ENCODE peak calls at places on chromosomes 12 and 14, in ten cellular contexts. R, K, D, M, U, T, C, X, J and O are unnamed samples.
A peak's percentile ranks its signal among the peaks of the same experiment; 100 is the strongest.

GRCh38 chr12:97659117-97659880 is 196.7 kb downstream of the RMST start:
- DNase-seq in C (no peak), K (no peak), J (no peak), R (no peak), X (no peak), T (no peak), M (no peak), U (no peak), D (no peak), O (no peak)

GRCh38 chr14:56632192-56632591 is 52.6 kb downstream of the TMEM260 start:
- DNase-seq in J (no peak), R (no peak), M (no peak), C (no peak), D (no peak), T (no peak), K (no peak), U (no peak), X (no peak), O (no peak)

GRCh38 chr12:89821901-89822300 is 113.3 kb upstream of the ATP2B1 start:
- DNase-seq in U (no peak), R (no peak), K (no peak), C (no peak), J (no peak), D (no peak), T (no peak), M (no peak), X (no peak), O (no peak)

GRCh38 chr12:60148109-60148508 is 552.3 kb downstream of the SLC16A7 start:
- DNase-seq in C (no peak), U (peak; percentile 7), J (no peak), K (no peak), M (no peak), D (no peak), R (no peak), T (no peak), X (no peak), O (no peak)

GRCh38 chr14:73427516-73428264 is 30.7 kb downstream of the NUMB start:
- DNase-seq in X (no peak), T (no peak), U (no peak), D (no peak), R (no peak), M (no peak), C (no peak), K (no peak), J (no peak), O (peak; percentile 29)

GRCh38 chr14:102955636-102956035 is 33.2 kb downstream of the AMN start:
- DNase-seq in C (no peak), T (no peak), K (no peak), J (no peak), U (no peak), M (no peak), D (no peak), X (no peak), R (no peak), O (no peak)

GRCh38 chr12:115749485-115749884 is 528.0 kb downstream of the MED13L start:
- DNase-seq in K (no peak), X (no peak), U (no peak), D (no peak), J (no peak), R (no peak), T (no peak), M (no peak), C (no peak), O (no peak)

GRCh38 chr14:61730756-61731373 is 31.4 kb upstream of the SNAPC1 start:
- DNase-seq in K (no peak), J (no peak), T (no peak), X (no peak), M (no peak), U (no peak), R (no peak), C (no peak), D (no peak), O (no peak)

GRCh38 chr14:101737414-101738367 is 23.8 kb upstream of the PPP2R5C start:
- DNase-seq in U (no peak), T (no peak), K (no peak), M (no peak), R (no peak), C (no peak), J (no peak), X (no peak), D (peak; percentile 8), O (no peak)

GRCh38 chr14:60332869-60333268 is 83.8 kb downstream of the PPM1A start:
- DNase-seq in R (no peak), U (no peak), K (no peak), D (no peak), C (no peak), M (no peak), T (no peak), J (no peak), X (no peak), O (no peak)

GRCh38 chr14:30645600-30645999 is 23.5 kb downstream of the SCFD1 start:
- DNase-seq in K (no peak), U (no peak), J (no peak), M (no peak), C (no peak), D (no peak), R (no peak), X (no peak), T (no peak), O (no peak)

GRCh38 chr12:34033628-34034296 is 11.5 kb downstream of the ALG10 start:
- DNase-seq in U (no peak), M (no peak), D (peak; percentile 48), C (no peak), R (peak; percentile 62), J (peak; percentile 43), K (no peak), T (no peak), X (peak; percentile 28), O (peak; percentile 22)

GRCh38 chr14:68547305-68548193 is 245.3 kb downstream of the ZFP36L1 start:
- DNase-seq in K (no peak), X (peak; percentile 95), D (no peak), C (peak; percentile 96), R (peak; percentile 88), M (no peak), U (peak; percentile 31), T (no peak), J (no peak), O (no peak)

GRCh38 chr14:76550534-76550933 is 174.6 kb downstream of the ESRRB start:
- DNase-seq in J (no peak), C (peak; percentile 64), X (peak; percentile 74), K (no peak), T (no peak), U (no peak), D (no peak), R (peak; percentile 6), M (no peak), O (no peak)

GRCh38 chr14:94342334-94342934 is 19.3 kb upstream of the SERPINA6 start:
- DNase-seq in J (peak; percentile 7), U (peak; percentile 98), D (no peak), C (peak; percentile 88), X (peak; percentile 86), T (peak; percentile 21), M (no peak), K (no peak), R (peak; percentile 93), O (peak; percentile 3)

GRCh38 chr14:75383721-75384120 is 44.1 kb upstream of the JDP2 start:
- DNase-seq in T (no peak), X (no peak), U (no peak), D (no peak), K (no peak), R (no peak), J (no peak), M (no peak), C (no peak), O (no peak)